ENCODE peak calls at places on chromosome 22, in five cellular contexts. N is fibroblast of lung, O is neural progenitor cell, W is colonic mucosa, Q is endodermal cell. F is an unnamed sample.

GRCh38 chr22:50710886-50711285 is 27.1 kb upstream of the ACR start:
- DNase-seq in W (no peak), N (no peak), Q (no peak), O (no peak), F (peak; percentile 56)

GRCh38 chr22:21568207-21569075 is 927 bp downstream of the UBE2L3 start:
- DNase-seq in W (peak; percentile 50), Q (peak; percentile 73), N (peak; percentile 32), O (peak; percentile 59), F (no peak)

GRCh38 chr22:21829523-21829922 is 37.9 kb downstream of the MAPK1 start:
- DNase-seq in N (peak; percentile 34), Q (no peak), W (no peak), O (no peak), F (no peak)

GRCh38 chr22:50342651-50343540 is at the start of gene PPP6R2:
- DNase-seq in W (peak; percentile 84), N (peak; percentile 60), O (peak; percentile 93), Q (peak; percentile 93), F (peak; percentile 93)

GRCh38 chr22:40396882-40397281 is 26.5 kb downstream of the SGSM3 start:
- DNase-seq in W (peak; percentile 91), Q (peak; percentile 69), O (peak; percentile 60), N (peak; percentile 77), F (peak; percentile 77)

GRCh38 chr22:50503475-50504145 is 3.9 kb downstream of the LMF2 start:
- DNase-seq in Q (peak; percentile 58), O (no peak), N (no peak), W (no peak), F (peak; percentile 73)

GRCh38 chr22:28123989-28124766 is 205.1 kb upstream of the PITPNB start:
- DNase-seq in N (no peak), Q (no peak), O (no peak), W (no peak), F (no peak)

GRCh38 chr22:45335021-45335818 is 25.5 kb downstream of the FAM118A start:
- DNase-seq in O (peak; percentile 66), Q (peak; percentile 87), N (no peak), W (no peak), F (no peak)

GRCh38 chr22:20641919-20642579 is 131.9 kb upstream of the SERPIND1 start:
- DNase-seq in N (no peak), W (no peak), O (no peak), Q (no peak), F (no peak)

GRCh38 chr22:45648320-45649070 is 23.1 kb upstream of the ATXN10 start:
- DNase-seq in Q (no peak), N (no peak), O (no peak), W (no peak), F (no peak)

GRCh38 chr22:26777402-26777801 is 120.0 kb downstream of the MIAT start:
- DNase-seq in Q (peak; percentile 58), O (no peak), W (no peak), N (peak; percentile 59), F (no peak)

GRCh38 chr22:38115423-38116205 is 5.1 kb upstream of the BAIAP2L2 start:
- DNase-seq in W (no peak), O (no peak), N (no peak), Q (no peak), F (peak; percentile 72)

GRCh38 chr22:19169947-19170318 is 8.6 kb downstream of the SLC25A1 start:
- DNase-seq in N (no peak), W (no peak), Q (peak; percentile 55), O (no peak), F (peak; percentile 77)

GRCh38 chr22:19166421-19166820 is 12.1 kb downstream of the SLC25A1 start:
- DNase-seq in N (no peak), W (no peak), Q (no peak), O (no peak), F (no peak)

GRCh38 chr22:19168088-19168890 is 10.2 kb downstream of the SLC25A1 start:
- DNase-seq in N (no peak), Q (peak; percentile 62), W (no peak), O (peak; percentile 2), F (no peak)

GRCh38 chr22:19167106-19167869 is 11.2 kb downstream of the SLC25A1 start:
- DNase-seq in Q (no peak), N (no peak), O (peak; percentile 1), W (no peak), F (no peak)

GRCh38 chr22:19169002-19169946 is 9.3 kb downstream of the SLC25A1 start:
- DNase-seq in N (no peak), O (peak; percentile 94), Q (peak; percentile 84), W (no peak), F (no peak)
- H3K4me3 ChIP-seq in N (no peak overlapping the region), O (peak overlapping the region; percentile 12), Q (no peak overlapping the region), W (peak overlapping the region; percentile 21), F (peak overlapping the region; percentile 25)

DNA sequence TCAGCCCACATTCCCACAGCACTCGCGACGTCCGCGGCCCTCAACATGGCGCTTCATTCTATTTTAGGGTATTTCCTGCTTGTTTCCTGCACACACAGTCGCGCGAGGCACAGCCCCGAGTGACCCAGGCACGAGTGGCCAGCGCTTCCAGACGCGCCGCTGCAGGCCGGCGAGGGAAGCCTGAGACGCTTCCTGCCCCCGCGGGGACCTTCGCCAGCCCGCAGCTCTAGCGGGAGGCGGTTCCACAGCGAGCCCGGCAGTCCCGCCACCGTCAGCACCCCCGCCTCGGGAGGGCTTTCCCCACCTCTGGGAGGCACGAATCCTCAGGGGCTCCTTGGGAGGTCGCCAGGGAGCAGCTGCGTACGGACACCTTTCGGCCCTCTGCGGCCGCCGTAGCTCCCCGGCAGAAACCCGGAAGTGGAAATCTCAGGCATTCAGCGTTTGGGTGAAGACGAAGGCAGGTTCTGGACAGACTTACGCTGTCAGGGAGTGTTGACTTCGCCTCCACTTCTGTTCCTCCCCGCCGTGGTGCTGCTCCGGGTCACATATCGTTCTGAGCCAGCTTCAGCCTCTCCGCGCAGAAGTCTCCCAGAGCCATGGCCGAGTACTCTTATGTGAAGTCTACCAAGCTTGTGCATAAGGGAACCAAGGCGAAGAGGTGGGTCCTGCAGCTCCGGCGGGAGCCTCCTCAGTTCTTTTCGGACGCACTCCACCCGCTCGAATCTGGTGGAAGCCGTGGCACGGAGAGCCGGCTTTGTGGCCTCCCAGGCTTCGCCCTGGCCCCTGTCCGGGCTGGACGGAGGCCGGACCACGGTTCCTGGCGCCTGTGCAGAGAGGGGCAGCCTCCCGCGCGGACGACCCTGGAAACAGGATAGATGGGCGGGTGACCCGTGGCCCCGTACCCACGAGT is 2925.9 kb upstream of the OR11H1 start:
- DNase-seq in N (no peak), W (no peak), Q (no peak), O (no peak), F (peak; percentile 83)
- H3K9me3 ChIP-seq in N (no peaks in the 10 kb centered on the region), W (peaks cover 5% of the 10 kb centered on the region), Q (peaks cover 82% of the 10 kb centered on the region), O (peaks cover 69% of the 10 kb centered on the region), F (no peaks in the 10 kb centered on the region)

GRCh38 chr22:22920910-22921550 is 33.4 kb downstream of the IGLL5 start:
- DNase-seq in N (no peak), O (no peak), Q (no peak), W (no peak), F (no peak)
- H3K9ac ChIP-seq in N (no peak overlapping the region), O (no peak overlapping the region), Q (no peak overlapping the region), W (no peak overlapping the region), F (no peak overlapping the region)

GRCh38 chr22:30354644-30355043 is 2.0 kb downstream of the SF3A1 start:
- DNase-seq in W (no peak), Q (no peak), N (peak; percentile 11), O (no peak), F (no peak)
- H3K4me3 ChIP-seq in W (no peak overlapping the region), Q (peak overlapping the region; percentile 99), N (no peak overlapping the region), O (no peak overlapping the region), F (no peak overlapping the region)

GRCh38 chr22:48629631-48630443 is 1197.8 kb downstream of the BRD1 start:
- DNase-seq in W (no peak), N (no peak), Q (no peak), O (no peak), F (no peak)
- H3K9me3 ChIP-seq in W (no peaks in the 10 kb centered on the region), N (no peaks in the 10 kb centered on the region), Q (no peaks in the 10 kb centered on the region), O (no peaks in the 10 kb centered on the region), F (no peaks in the 10 kb centered on the region)

GRCh38 chr22:46651316-46651715 is 31.1 kb downstream of the GRAMD4 start:
- DNase-seq in O (no peak), N (no peak), W (no peak), Q (no peak), F (no peak)

GRCh38 chr22:46653596-46653995 is 33.4 kb downstream of the GRAMD4 start:
- DNase-seq in N (no peak), Q (no peak), O (no peak), W (no peak), F (no peak)

GRCh38 chr22:46654426-46654825 is 34.2 kb downstream of the GRAMD4 start:
- DNase-seq in N (no peak), Q (no peak), O (no peak), W (no peak), F (no peak)

GRCh38 chr22:46652081-46652929 is 32.1 kb downstream of the GRAMD4 start:
- DNase-seq in O (no peak), Q (no peak), N (peak; percentile 22), W (no peak), F (no peak)

GRCh38 chr22:46652930-46653331 is 32.7 kb downstream of the GRAMD4 start:
- DNase-seq in W (no peak), O (no peak), Q (no peak), N (peak; percentile 25), F (no peak)
- H3K9ac ChIP-seq in W (no peak overlapping the region), O (no peak overlapping the region), Q (no peak overlapping the region), N (peak overlapping the region; percentile 54), F (no peak overlapping the region)

DNA sequence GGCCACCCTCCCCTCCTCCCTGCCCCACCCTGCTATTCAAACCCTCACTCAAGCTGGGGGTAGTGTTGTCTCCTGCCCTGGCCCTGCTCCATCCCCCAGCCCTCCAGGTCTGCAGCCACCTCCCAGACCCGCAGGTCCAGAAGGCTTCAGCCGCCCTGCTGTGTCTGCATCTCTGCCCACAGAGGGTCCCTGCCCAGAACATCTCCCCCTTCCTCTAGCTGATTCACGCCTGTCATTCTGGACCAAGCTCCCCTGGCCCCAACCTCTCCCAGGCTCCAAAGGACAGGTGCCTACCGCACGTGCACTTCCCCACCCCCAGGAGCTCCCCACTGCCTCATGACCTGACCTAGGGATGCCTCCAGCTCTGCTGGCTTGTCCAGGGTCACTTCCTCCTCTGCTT is 16.0 kb upstream of the SHISAL1 start:
- DNase-seq in Q (no peak), O (no peak), N (no peak), W (no peak), F (no peak)
- H3K4me3 ChIP-seq in Q (no peak overlapping the region), O (no peak overlapping the region), N (no peak overlapping the region), W (no peak overlapping the region), F (no peak overlapping the region)

GRCh38 chr22:49210606-49211005 is 617.1 kb downstream of the BRD1 start:
- DNase-seq in Q (peak; percentile 10), W (no peak), O (no peak), N (no peak), F (peak; percentile 38)

GRCh38 chr22:49213731-49214352 is 613.8 kb downstream of the BRD1 start:
- DNase-seq in Q (peak; percentile 38), W (no peak), O (no peak), N (no peak), F (peak; percentile 13)

GRCh38 chr22:49211176-49211575 is 616.5 kb downstream of the BRD1 start:
- DNase-seq in N (no peak), W (no peak), Q (peak; percentile 11), O (no peak), F (peak; percentile 43)

GRCh38 chr22:49212002-49212401 is 615.7 kb downstream of the BRD1 start:
- DNase-seq in Q (peak; percentile 4), N (no peak), W (no peak), O (no peak), F (peak; percentile 11)

DNA sequence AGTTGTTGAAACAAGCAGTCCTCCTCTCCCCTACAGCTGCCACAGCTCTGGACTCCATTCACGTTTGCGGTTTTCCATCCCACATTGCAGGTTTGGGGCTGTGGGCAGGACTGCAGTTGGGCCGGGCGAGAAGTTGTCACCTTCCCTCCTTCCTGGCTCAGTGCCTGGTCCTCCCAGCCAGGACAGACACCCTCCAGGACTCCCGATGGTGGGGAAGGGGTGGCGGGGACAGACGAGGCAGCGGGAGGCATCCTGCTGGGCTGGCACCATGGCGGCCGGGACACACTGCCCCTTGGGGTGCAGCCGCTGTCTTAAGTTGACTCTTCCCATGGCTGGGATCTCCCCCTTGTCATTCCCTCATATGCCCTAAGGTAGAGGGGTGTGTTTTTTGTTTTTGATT is 615.2 kb downstream of the BRD1 start:
- DNase-seq in N (no peak), O (no peak), Q (peak; percentile 9), W (no peak), F (peak; percentile 53)
- H3K9me3 ChIP-seq in N (no peaks in the 10 kb centered on the region), O (peaks cover 1% of the 10 kb centered on the region), Q (peaks cover 7% of the 10 kb centered on the region), W (no peaks in the 10 kb centered on the region), F (peaks cover 3% of the 10 kb centered on the region)

F was measured in kidney.